ENCODE peak calls at places on chromosomes 2 and 18, in five cellular contexts. Y is kidney, A is GM23338, L is sigmoid colon, H is tibial artery. Z is an unnamed sample.

GRCh38 chr2:159227467-159227866 is 59.0 kb downstream of the WDSUB1 start:
- DNase-seq in Y (no peak), A (no peak), L (no peak), H (no peak), Z (no peak)

GRCh38 chr2:56682397-56682760 is 498.6 kb downstream of the CCDC85A start:
- DNase-seq in Y (no peak), A (no peak), L (no peak), H (no peak), Z (no peak)

GRCh38 chr2:214410918-214411554 is at the start of gene VWC2L:
- DNase-seq in Y (peak), A (peak), L (no peak), H (peak), Z (peak)

GRCh38 chr2:73983322-73984202 is 1.1 kb upstream of the TET3 start:
- DNase-seq in Y (peak), A (peak), L (no peak), H (no peak), Z (peak)

GRCh38 chr2:159551811-159552210 is 64.5 kb downstream of the BAZ2B start:
- DNase-seq in Y (no peak), A (no peak), L (no peak), H (no peak), Z (no peak)

GRCh38 chr2:196331143-196331542 is 159.8 kb upstream of the STK17B start:
- DNase-seq in Y (no peak), A (no peak), L (no peak), H (no peak), Z (no peak)

GRCh38 chr2:62443886-62444285 is 62.1 kb downstream of the TMEM17 start:
- DNase-seq in Y (no peak), A (peak), L (no peak), H (no peak), Z (no peak)

GRCh38 chr2:140600116-140600515 is 1530.7 kb downstream of the LRP1B start:
- DNase-seq in Y (no peak), A (no peak), L (no peak), H (no peak), Z (no peak)

GRCh38 chr2:17934721-17935120 is 56.3 kb downstream of the KCNS3 start:
- DNase-seq in Y (no peak), A (no peak), L (no peak), H (peak), Z (no peak)

GRCh38 chr2:177254433-177255226 is 9.9 kb downstream of the NFE2L2 start:
- DNase-seq in Y (no peak), A (peak), L (peak), H (no peak), Z (no peak)

GRCh38 chr2:172921538-172922236 is 154.0 kb upstream of the MAP3K20 start:
- DNase-seq in Y (no peak), A (no peak), L (no peak), H (no peak), Z (no peak)

GRCh38 chr18:12943200-12943599 is 4.6 kb upstream of the SEH1L start:
- DNase-seq in Y (no peak), A (no peak), L (no peak), H (no peak), Z (no peak)

GRCh38 chr2:59622599-59623308 is 930.7 kb downstream of the BCL11A start:
- DNase-seq in Y (no peak), A (no peak), L (no peak), H (no peak), Z (no peak)

GRCh38 chr2:239882335-239882734 is 142.8 kb downstream of the NDUFA10 start:
- DNase-seq in Y (no peak), A (peak), L (no peak), H (peak), Z (peak)

GRCh38 chr2:70895249-70895648 is 40.5 kb upstream of the ATP6V1B1 start:
- DNase-seq in Y (no peak), A (no peak), L (no peak), H (no peak), Z (no peak)

GRCh38 chr18:63003899-63004298 is 288.6 kb downstream of the PHLPP1 start:
- DNase-seq in Y (no peak), A (no peak), L (no peak), H (no peak), Z (no peak)

GRCh38 chr18:54210463-54210862 is 14.0 kb downstream of the MBD2 start:
- DNase-seq in Y (no peak), A (no peak), L (no peak), H (no peak), Z (peak)

GRCh38 chr2:167215595-167215994 is 327.3 kb downstream of the XIRP2 start:
- DNase-seq in Y (peak), A (peak), L (no peak), H (no peak), Z (no peak)

GRCh38 chr2:226403360-226403759 is 396.3 kb downstream of the IRS1 start:
- DNase-seq in Y (no peak), A (no peak), L (no peak), H (no peak), Z (no peak)

GRCh38 chr2:120317916-120318315 is 28.0 kb upstream of the INHBB start:
- DNase-seq in Y (no peak), A (no peak), L (no peak), H (peak), Z (no peak)

GRCh38 chr18:77103991-77104521 is 28.5 kb downstream of the MBP start:
- DNase-seq in Y (peak), A (no peak), L (no peak), H (no peak), Z (no peak)

GRCh38 chr2:164495491-164496223 is 125.6 kb downstream of the GRB14 start:
- DNase-seq in Y (no peak), A (peak), L (no peak), H (no peak), Z (no peak)

GRCh38 chr2:6814312-6814711 is 51.4 kb downstream of the CMPK2 start:
- DNase-seq in Y (no peak), A (no peak), L (no peak), H (no peak), Z (no peak)

GRCh38 chr2:163291790-163292189 is 444.0 kb downstream of the FIGN start:
- DNase-seq in Y (no peak), A (peak), L (no peak), H (no peak), Z (no peak)
- TF ChIP-seq CTCF in Y (no peak), A (no peak), L (no peak), H (no peak), Z (no peak)

GRCh38 chr2:26614205-26615128 is 26.7 kb downstream of the CIB4 start:
- DNase-seq in Y (no peak), A (no peak), L (peak), H (peak), Z (no peak)

GRCh38 chr2:26616032-26616863 is 24.9 kb downstream of the CIB4 start:
- DNase-seq in Y (no peak), A (no peak), L (peak), H (peak), Z (no peak)

GRCh38 chr2:26613241-26614204 is 27.6 kb downstream of the CIB4 start:
- DNase-seq in Y (no peak), A (peak), L (peak), H (no peak), Z (no peak)

GRCh38 chr2:26616864-26617135 is 24.4 kb downstream of the CIB4 start:
- DNase-seq in Y (no peak), A (no peak), L (peak), H (no peak), Z (no peak)

DNA sequence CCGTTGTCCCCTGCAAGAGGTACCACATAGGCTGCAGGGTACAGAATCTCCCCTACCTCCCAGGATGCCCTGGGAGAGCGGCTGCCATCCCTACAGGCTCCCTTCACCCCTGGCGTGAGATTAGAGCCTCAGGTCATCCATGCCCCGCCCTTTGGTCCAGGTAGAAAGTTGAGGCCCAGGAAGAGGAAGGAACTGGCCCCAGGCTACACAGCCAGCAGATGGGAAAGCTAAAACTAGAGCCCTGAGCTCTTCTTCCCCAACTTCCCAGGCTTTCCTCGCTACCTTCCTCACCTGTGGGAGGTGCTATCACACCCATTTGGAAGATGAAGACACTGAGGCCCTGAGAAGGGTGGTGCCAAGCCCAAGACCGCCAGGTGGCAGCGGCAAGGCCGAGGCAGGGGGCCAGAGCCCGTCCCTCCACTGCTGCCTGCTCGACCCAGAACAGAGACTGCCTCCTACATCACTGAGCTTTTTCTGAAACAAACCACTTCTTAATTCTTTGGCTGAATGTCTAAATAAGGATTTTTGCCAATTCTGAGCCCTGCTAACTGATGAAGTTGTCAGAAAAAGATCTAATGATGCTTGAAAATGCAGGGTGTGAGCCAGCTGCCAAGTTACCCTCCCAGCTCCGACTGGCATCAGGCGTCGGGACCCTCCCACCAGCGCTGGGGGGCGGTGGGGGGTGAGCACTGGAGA is 25.7 kb downstream of the CIB4 start:
- DNase-seq in Y (no peak), A (peak), L (peak), H (peak), Z (no peak)
- TF ChIP-seq CTCF in Y (no peak), A (peak), L (no peak), H (no peak), Z (peak)

DNA sequence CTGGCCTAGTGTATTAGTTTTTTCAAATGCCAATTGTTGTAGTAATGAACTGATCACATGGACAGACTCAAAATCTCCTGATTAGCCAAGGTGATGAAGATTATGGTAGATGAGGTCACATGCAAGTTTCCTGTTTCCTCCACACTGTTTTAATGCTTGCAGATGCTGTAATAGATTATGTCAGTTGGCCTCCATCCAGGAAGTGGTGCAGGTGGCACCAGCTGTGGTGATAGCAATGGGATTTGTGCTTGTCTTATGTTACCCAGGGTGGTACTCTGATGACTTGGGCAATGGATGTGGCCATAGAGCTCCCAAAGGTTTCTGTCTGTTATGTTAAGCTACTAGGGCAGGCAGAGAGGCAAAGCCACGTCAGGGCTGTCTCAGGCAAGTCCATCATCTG is 332.9 kb upstream of the DDX18 start:
- DNase-seq in Y (no peak), A (no peak), L (no peak), H (no peak), Z (no peak)
- TF ChIP-seq CTCF in Y (no peak), A (no peak), L (no peak), H (no peak), Z (no peak)

GRCh38 chr2:230160112-230160660 is 59.6 kb downstream of the SP110 start:
- DNase-seq in Y (no peak), A (peak), L (no peak), H (no peak), Z (peak)
- TF ChIP-seq CTCF in Y (peak), A (peak), L (peak), H (peak), Z (peak)

Z was measured in GM13977.